ENCODE peak calls at places on chromosomes 7 and 10, in four cellular contexts. J, K, S and R are unnamed samples.
A peak's percentile ranks its signal among the peaks of the same experiment; 100 is the strongest.

GRCh38 chr10:44723654-44724053 is 187.5 kb upstream of the TMEM72 start:
- DNase-seq in J (no peak), K (no peak), S (no peak), R (no peak)

GRCh38 chr10:73551515-73551914 is 39.6 kb downstream of the USP54 start:
- DNase-seq in J (no peak), K (no peak), S (no peak), R (no peak)

GRCh38 chr7:138603549-138604324 is 97.4 kb downstream of the SVOPL start:
- DNase-seq in J (no peak), K (no peak), S (peak; percentile 85), R (no peak)

GRCh38 chr10:133421336-133422222 is 2.8 kb downstream of the SPRN start:
- DNase-seq in J (no peak), K (no peak), S (no peak), R (no peak)

GRCh38 chr10:113425596-113425995 is 127.3 kb upstream of the HABP2 start:
- DNase-seq in J (peak; percentile 68), K (no peak), S (no peak), R (peak; percentile 6)

GRCh38 chr7:143300959-143301617 is 12.9 kb downstream of the CASP2 start:
- DNase-seq in J (no peak), K (no peak), S (peak; percentile 93), R (no peak)

GRCh38 chr10:27252267-27253000 is 11.8 kb upstream of the ACBD5 start:
- DNase-seq in J (peak; percentile 34), K (peak; percentile 87), S (no peak), R (no peak)

GRCh38 chr10:24213881-24214280 is 4.9 kb downstream of the KIAA1217 start:
- DNase-seq in J (no peak), K (no peak), S (no peak), R (no peak)

GRCh38 chr7:30815016-30815854 is 44.0 kb downstream of the MINDY4 start:
- DNase-seq in J (no peak), K (no peak), S (no peak), R (no peak)

GRCh38 chr7:78734626-78735025 is 718.8 kb downstream of the MAGI2 start:
- DNase-seq in J (no peak), K (no peak), S (peak; percentile 6), R (no peak)

GRCh38 chr10:129047585-129047984 is 419.5 kb upstream of the MGMT start:
- DNase-seq in J (no peak), K (no peak), S (no peak), R (no peak)

GRCh38 chr10:119680668-119681070 is 29.5 kb downstream of the BAG3 start:
- DNase-seq in J (no peak), K (no peak), S (peak; percentile 29), R (peak; percentile 39)

GRCh38 chr7:62361-63116 is 129.8 kb upstream of the FAM20C start:
- DNase-seq in J (no peak), K (no peak), S (no peak), R (no peak)

GRCh38 chr7:18464830-18465229 is 30.7 kb upstream of the HDAC9 start:
- DNase-seq in J (no peak), K (no peak), S (no peak), R (no peak)

GRCh38 chr7:108080094-108080656 is 50.0 kb downstream of the LAMB4 start:
- DNase-seq in J (no peak), K (no peak), S (no peak), R (no peak)

GRCh38 chr10:77910524-77911145 is 15.9 kb downstream of the DLG5 start:
- DNase-seq in J (no peak), K (no peak), S (no peak), R (no peak)

GRCh38 chr10:50470798-50471582 is 152.8 kb downstream of the SGMS1 start:
- DNase-seq in J (no peak), K (no peak), S (no peak), R (no peak)

GRCh38 chr7:101691822-101692384 is 62.8 kb upstream of the MYL10 start:
- DNase-seq in J (no peak), K (no peak), S (no peak), R (no peak)

GRCh38 chr10:42875792-42876191 is 93.2 kb downstream of the BMS1 start:
- DNase-seq in J (no peak), K (no peak), S (no peak), R (no peak)

GRCh38 chr7:47371733-47372368 is 210.1 kb downstream of the TNS3 start:
- DNase-seq in J (peak; percentile 87), K (no peak), S (no peak), R (peak; percentile 86)

GRCh38 chr10:45557275-45557905 is 115.2 kb downstream of the ZFAND4 start:
- DNase-seq in J (no peak), K (no peak), S (peak; percentile 87), R (no peak)

GRCh38 chr10:3132036-3133025 is 40.3 kb downstream of the PITRM1 start:
- DNase-seq in J (no peak), K (no peak), S (no peak), R (no peak)

GRCh38 chr10:73744690-73744994 is 470 bp downstream of the SEC24C start:
- DNase-seq in J (no peak), K (no peak), S (peak; percentile 69), R (peak; percentile 32)

GRCh38 chr7:81285142-81285871 is 366.5 kb upstream of the SEMA3C start:
- DNase-seq in J (no peak), K (no peak), S (no peak), R (peak; percentile 91)

GRCh38 chr10:122557516-122557915 is 3.0 kb upstream of the DMBT1 start:
- DNase-seq in J (no peak), K (no peak), S (no peak), R (no peak)

GRCh38 chr7:48139461-48139860 is 31.8 kb upstream of the ABCA13 start:
- DNase-seq in J (no peak), K (no peak), S (peak; percentile 12), R (peak; percentile 69)

GRCh38 chr7:90320418-90320800 is 695 bp downstream of the FAM237B start:
- DNase-seq in J (no peak), K (no peak), S (no peak), R (no peak)

GRCh38 chr10:120789804-120790203 is 61.4 kb upstream of the WDR11 start:
- DNase-seq in J (no peak), K (no peak), S (no peak), R (no peak)

GRCh38 chr7:98295467-98296220 is 14.2 kb downstream of the BRI3 start:
- DNase-seq in J (no peak), K (no peak), S (no peak), R (no peak)